ENCODE peak calls at places on chromosomes 6 and 20, in five cellular contexts. X, N, A, C and U are unnamed samples.

GRCh38 chr6:100346828-100347227 is 117.9 kb downstream of the SIM1 start:
- DNase-seq in X (no peak), N (no peak), A (no peak), C (no peak), U (no peak)

GRCh38 chr6:31900917-31901414 is 920 bp downstream of the ZBTB12 start:
- DNase-seq in X (no peak), N (no peak), A (no peak), C (peak; percentile 70), U (no peak)

GRCh38 chr6:74731204-74731603 is 474.6 kb downstream of the COL12A1 start:
- DNase-seq in X (no peak), N (no peak), A (no peak), C (no peak), U (no peak)

GRCh38 chr6:133526436-133526835 is 285.3 kb downstream of the EYA4 start:
- DNase-seq in X (no peak), N (no peak), A (no peak), C (no peak), U (no peak)

GRCh38 chr6:93183513-93183912 is 235.8 kb downstream of the EPHA7 start:
- DNase-seq in X (no peak), N (no peak), A (no peak), C (no peak), U (no peak)

GRCh38 chr6:16840291-16840690 is 79.0 kb upstream of the ATXN1 start:
- DNase-seq in X (no peak), N (no peak), A (no peak), C (no peak), U (no peak)

GRCh38 chr20:61439251-61439650 is 187.2 kb downstream of the CDH4 start:
- DNase-seq in X (no peak), N (no peak), A (no peak), C (no peak), U (no peak)

GRCh38 chr20:56986931-56987720 is 279.3 kb downstream of the BMP7 start:
- DNase-seq in X (no peak), N (no peak), A (no peak), C (no peak), U (no peak)

GRCh38 chr20:35129647-35130069 is 17.5 kb downstream of the EDEM2 start:
- DNase-seq in X (no peak), N (no peak), A (no peak), C (no peak), U (no peak)

GRCh38 chr20:19026901-19027644 is 185.4 kb upstream of the SLC24A3 start:
- DNase-seq in X (no peak), N (no peak), A (no peak), C (peak; percentile 59), U (no peak)

GRCh38 chr20:47088339-47088738 is 193.7 kb downstream of the EYA2 start:
- DNase-seq in X (peak; percentile 18), N (no peak), A (no peak), C (no peak), U (no peak)

GRCh38 chr6:116564921-116565872 is 6.1 kb upstream of the RWDD1 start:
- DNase-seq in X (no peak), N (no peak), A (no peak), C (no peak), U (no peak)

GRCh38 chr6:6834356-6835342 is 246.1 kb downstream of the LY86 start:
- DNase-seq in X (no peak), N (no peak), A (no peak), C (no peak), U (no peak)

GRCh38 chr6:3529232-3529631 is 72.4 kb upstream of the SLC22A23 start:
- DNase-seq in X (no peak), N (no peak), A (no peak), C (no peak), U (no peak)

GRCh38 chr6:36095497-36096391 is 34.6 kb upstream of the MAPK13 start:
- DNase-seq in X (no peak), N (no peak), A (no peak), C (no peak), U (no peak)
- TF ChIP-seq POLR2AphosphoS5 in X (no peak), N (no peak), A (no peak), C (no peak), U (no peak)

GRCh38 chr20:697826-698225 is 22.2 kb upstream of the SCRT2 start:
- DNase-seq in X (no peak), N (no peak), A (no peak), C (no peak), U (no peak)
- TF ChIP-seq TAF1 in X (no peak), N (no peak), A (no peak), C (no peak), U (no peak)

GRCh38 chr20:49727473-49727872 is 13.8 kb upstream of the B4GALT5 start:
- DNase-seq in X (no peak), N (no peak), A (no peak), C (no peak), U (no peak)
- TF ChIP-seq POLR2AphosphoS5 in X (no peak), N (no peak), A (no peak), C (no peak), U (no peak)

DNA sequence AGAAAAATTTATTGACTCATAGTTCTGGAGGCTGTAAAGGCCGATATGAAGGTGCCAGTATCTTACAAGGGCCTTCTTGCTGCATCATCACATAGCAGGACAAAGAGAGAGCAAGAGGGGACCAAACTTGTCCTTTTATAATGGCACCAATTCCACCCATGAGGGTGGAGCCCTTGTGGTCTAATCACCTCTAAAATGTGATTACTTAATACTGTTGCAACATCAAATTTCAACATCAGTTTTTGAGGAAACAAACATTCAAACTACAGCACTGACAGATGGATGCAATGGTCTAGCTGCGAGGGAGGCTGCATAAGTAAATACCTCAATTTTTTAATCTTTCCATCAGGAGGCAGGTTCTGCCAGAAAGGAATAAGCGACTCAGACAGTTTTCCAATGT is 76.7 kb upstream of the LAMA2 start:
- DNase-seq in X (no peak), N (no peak), A (no peak), C (no peak), U (no peak)
- TF ChIP-seq TAF1 in X (no peak), N (no peak), A (no peak), C (no peak), U (no peak)

GRCh38 chr20:1946442-1946761 is 47.5 kb downstream of the PDYN start:
- DNase-seq in X (no peak), N (no peak), A (no peak), C (no peak), U (no peak)

GRCh38 chr20:1944345-1945099 is 49.3 kb downstream of the SIRPA start:
- DNase-seq in X (no peak), N (no peak), A (no peak), C (no peak), U (no peak)

GRCh38 chr20:1945660-1946059 is 48.2 kb downstream of the PDYN start:
- DNase-seq in X (no peak), N (no peak), A (no peak), C (no peak), U (no peak)

GRCh38 chr20:1943267-1944002 is 48.2 kb downstream of the SIRPA start:
- DNase-seq in X (no peak), N (no peak), A (no peak), C (no peak), U (no peak)

GRCh38 chr20:1945134-1945618 is 48.7 kb downstream of the PDYN start:
- DNase-seq in X (no peak), N (no peak), A (no peak), C (no peak), U (no peak)
- TF ChIP-seq POLR2AphosphoS5 in X (no peak), N (no peak), A (no peak), C (no peak), U (no peak)